ENCODE peak calls at places on chromosomes 12 and 14, in seven cellular contexts. C is thoracic aorta; W is CD8-positive, alpha-beta memory T cell; P is CD8-positive, alpha-beta T cell; R is SK-N-SH; U is left ventricle myocardium inferior; N is IMR-90. V is an unnamed sample.

GRCh38 chr12:121121805-121122204 is 10.9 kb upstream of the P2RX7 start:
- DNase-seq in C (no peak), W (no peak), P (no peak), R (no peak), U (no peak), N (no peak), V (no peak)

GRCh38 chr14:96136361-96136760 is 68.3 kb upstream of the BDKRB2 start:
- DNase-seq in C (no peak), W (no peak), P (no peak), R (no peak), U (no peak), N (peak; percentile 88), V (no peak)

GRCh38 chr14:75531660-75532317 is 9.5 kb downstream of the BATF start:
- DNase-seq in C (no peak), W (no peak), P (no peak), R (no peak), U (no peak), N (no peak), V (no peak)

GRCh38 chr12:68137278-68137930 is 22.1 kb downstream of the IFNG start:
- DNase-seq in C (no peak), W (no peak), P (no peak), R (no peak), U (no peak), N (no peak), V (no peak)

GRCh38 chr14:99803803-99804202 is 10.6 kb downstream of the EML1 start:
- DNase-seq in C (no peak), W (no peak), P (no peak), R (no peak), U (no peak), N (no peak), V (no peak)

GRCh38 chr12:62346817-62347216 is 86.6 kb downstream of the USP15 start:
- DNase-seq in C (no peak), W (no peak), P (no peak), R (no peak), U (no peak), N (no peak), V (no peak)

GRCh38 chr12:11672833-11673232 is 23.4 kb downstream of the ETV6 start:
- DNase-seq in C (no peak), W (no peak), P (no peak), R (no peak), U (no peak), N (no peak), V (no peak)

GRCh38 chr14:90795744-90796143 is 20.5 kb downstream of the TTC7B start:
- DNase-seq in C (no peak), W (no peak), P (no peak), R (peak; percentile 70), U (no peak), N (peak; percentile 93), V (no peak)

GRCh38 chr12:12282761-12283160 is 15.9 kb upstream of the LRP6 start:
- DNase-seq in C (no peak), W (no peak), P (no peak), R (no peak), U (no peak), N (peak; percentile 85), V (no peak)

GRCh38 chr14:24965934-24966593 is 83.9 kb downstream of the STXBP6 start:
- DNase-seq in C (no peak), W (no peak), P (no peak), R (no peak), U (peak; percentile 26), N (peak; percentile 90), V (no peak)

GRCh38 chr14:54867011-54867410 is 35.6 kb downstream of the GCH1 start:
- DNase-seq in C (no peak), W (no peak), P (no peak), R (peak; percentile 45), U (no peak), N (peak; percentile 28), V (no peak)

DNA sequence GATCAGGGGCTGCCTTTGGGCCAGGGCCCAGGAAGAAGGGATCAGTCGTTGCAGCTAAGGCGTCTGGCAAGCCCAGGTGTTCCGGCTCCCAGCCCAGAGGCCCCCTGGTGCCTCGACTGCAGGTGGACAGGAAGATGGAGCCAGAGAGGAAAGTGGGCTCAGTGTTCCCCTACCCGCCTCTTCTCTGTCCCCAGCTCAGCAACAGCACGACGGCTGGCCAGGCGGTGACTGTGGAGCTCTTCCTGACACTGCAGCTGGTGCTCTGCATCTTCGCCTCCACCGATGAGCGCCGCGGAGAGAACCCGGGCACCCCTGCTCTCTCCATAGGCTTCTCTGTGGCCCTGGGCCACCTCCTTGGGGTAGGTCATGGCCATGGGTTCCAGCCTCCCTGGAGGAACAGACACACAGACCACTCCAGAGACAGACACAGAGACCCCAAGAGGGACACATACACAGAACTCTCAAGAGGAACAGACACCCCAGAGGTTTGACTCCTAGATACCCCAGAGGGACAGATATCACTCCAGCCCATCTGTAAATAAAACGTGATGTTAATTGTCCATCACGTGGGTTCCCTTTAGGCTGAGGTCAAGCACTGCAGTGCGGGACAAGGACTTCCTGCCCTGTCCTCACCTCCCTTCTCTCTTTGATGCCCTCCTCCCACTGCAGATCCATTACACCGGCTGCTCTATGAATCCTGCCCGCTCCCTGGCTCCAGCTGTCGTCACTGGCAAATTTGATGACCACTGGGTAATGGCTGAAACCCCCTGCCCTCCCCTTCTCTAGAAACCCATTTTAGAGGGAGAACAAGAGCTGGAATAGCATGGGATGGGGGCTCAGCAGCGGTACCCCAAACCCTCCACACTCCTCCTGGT is 3.7 kb downstream of the AQP2 start:
- DNase-seq in C (no peak), W (no peak), P (no peak), R (peak; percentile 37), U (no peak), N (no peak), V (no peak)
- H3K27me3 ChIP-seq in C (no peaks in the 10 kb centered on the region), W (peaks cover 29% of the 10 kb centered on the region), P (peaks cover 17% of the 10 kb centered on the region), R (no peaks in the 10 kb centered on the region), U (peaks cover 72% of the 10 kb centered on the region), N (peaks cover 86% of the 10 kb centered on the region), V (peaks cover 24% of the 10 kb centered on the region)

DNA sequence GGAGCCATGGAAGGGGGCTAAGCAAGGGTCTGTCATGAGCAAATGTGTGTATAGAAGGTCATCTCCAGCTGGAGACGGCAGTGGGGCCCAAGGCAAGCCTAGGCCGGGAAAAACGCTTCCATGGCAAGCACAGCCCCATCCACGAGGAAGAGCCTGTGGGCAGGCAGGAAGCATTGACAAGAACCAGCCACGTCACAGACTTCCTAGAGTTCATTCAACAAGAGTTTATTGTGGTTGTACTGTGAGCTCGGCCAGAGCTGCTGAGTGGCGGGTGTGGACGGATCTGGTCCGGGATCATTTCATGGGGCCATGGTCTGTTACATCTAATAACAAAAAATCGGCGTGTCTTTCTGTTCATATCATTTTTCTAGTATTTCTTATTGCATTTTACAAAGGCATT is 311.7 kb downstream of the TMEM121 start:
- DNase-seq in C (no peak), W (no peak), P (no peak), R (no peak), U (no peak), N (no peak), V (no peak)
- H3K9me3 ChIP-seq in C (no peaks in the 10 kb centered on the region), W (no peaks in the 10 kb centered on the region), P (no peaks in the 10 kb centered on the region), R (no peaks in the 10 kb centered on the region), U (no peaks in the 10 kb centered on the region), N (peaks cover 56% of the 10 kb centered on the region), V (no peaks in the 10 kb centered on the region)

GRCh38 chr12:130423991-130424857 is 86.5 kb downstream of the PIWIL1 start:
- DNase-seq in C (no peak), W (no peak), P (no peak), R (no peak), U (no peak), N (no peak), V (no peak)
- H3K27me3 ChIP-seq in C (no peaks in the 10 kb centered on the region), W (no peaks in the 10 kb centered on the region), P (no peaks in the 10 kb centered on the region), R (no peaks in the 10 kb centered on the region), U (peaks cover 54% of the 10 kb centered on the region), N (no peaks in the 10 kb centered on the region), V (no peaks in the 10 kb centered on the region)

GRCh38 chr12:124635316-124635715 is 67.9 kb upstream of the NCOR2 start:
- DNase-seq in C (no peak), W (no peak), P (no peak), R (no peak), U (no peak), N (no peak), V (no peak)
- H3K9me3 ChIP-seq in C (no peaks in the 10 kb centered on the region), W (no peaks in the 10 kb centered on the region), P (no peaks in the 10 kb centered on the region), R (no peaks in the 10 kb centered on the region), U (peaks cover 3% of the 10 kb centered on the region), N (peaks cover 14% of the 10 kb centered on the region), V (no peaks in the 10 kb centered on the region)

GRCh38 chr14:36584167-36584811 is 1.9 kb upstream of the NKX2-8 start:
- DNase-seq in C (no peak), W (no peak), P (no peak), R (peak; percentile 5), U (no peak), N (no peak), V (no peak)

GRCh38 chr14:36580856-36581831 is 1.3 kb downstream of the NKX2-8 start:
- DNase-seq in C (no peak), W (no peak), P (no peak), R (peak; percentile 43), U (peak; percentile 13), N (peak; percentile 16), V (no peak)

GRCh38 chr14:36582011-36582873 is at the start of gene NKX2-8:
- DNase-seq in C (no peak), W (no peak), P (no peak), R (peak; percentile 30), U (no peak), N (no peak), V (no peak)

GRCh38 chr14:36583242-36584166 is 1.1 kb upstream of the NKX2-8 start:
- DNase-seq in C (no peak), W (no peak), P (no peak), R (peak; percentile 7), U (no peak), N (no peak), V (no peak)

GRCh38 chr14:36582874-36583241 is 444 bp upstream of the NKX2-8 start:
- DNase-seq in C (no peak), W (no peak), P (no peak), R (peak; percentile 11), U (no peak), N (no peak), V (no peak)
- H3K27me3 ChIP-seq in C (peaks cover 6% of the 10 kb centered on the region), W (peaks cover 7% of the 10 kb centered on the region), P (no peaks in the 10 kb centered on the region), R (peaks cover 74% of the 10 kb centered on the region), U (peaks cover 100% of the 10 kb centered on the region), N (peaks cover 69% of the 10 kb centered on the region), V (peaks cover 19% of the 10 kb centered on the region)

GRCh38 chr12:7175493-7175892 is 14.0 kb upstream of the PEX5 start:
- DNase-seq in C (no peak), W (no peak), P (no peak), R (no peak), U (no peak), N (peak; percentile 47), V (no peak)

GRCh38 chr12:7171854-7172253 is 17.6 kb upstream of the PEX5 start:
- DNase-seq in C (no peak), W (no peak), P (no peak), R (no peak), U (no peak), N (no peak), V (no peak)

GRCh38 chr12:7169951-7170350 is 19.5 kb upstream of the PEX5 start:
- DNase-seq in C (no peak), W (no peak), P (no peak), R (no peak), U (no peak), N (no peak), V (no peak)
- H3K9me3 ChIP-seq in C (no peaks in the 10 kb centered on the region), W (no peaks in the 10 kb centered on the region), P (no peaks in the 10 kb centered on the region), R (peaks cover 30% of the 10 kb centered on the region), U (peaks cover 42% of the 10 kb centered on the region), N (peaks cover 25% of the 10 kb centered on the region), V (no peaks in the 10 kb centered on the region)

GRCh38 chr12:48978291-48978740 is at the start of gene WNT1:
- DNase-seq in C (no peak), W (no peak), P (no peak), R (peak; percentile 68), U (no peak), N (no peak), V (peak; percentile 11)
- H3K27me3 ChIP-seq in C (peaks cover 19% of the 10 kb centered on the region), W (peaks cover 18% of the 10 kb centered on the region), P (peaks cover 7% of the 10 kb centered on the region), R (peaks cover 68% of the 10 kb centered on the region), U (peaks cover 100% of the 10 kb centered on the region), N (peaks cover 77% of the 10 kb centered on the region), V (peaks cover 14% of the 10 kb centered on the region)

V was measured in effector memory CD4-positive, alpha-beta T cell.